ENCODE peak calls at places on chromosomes 1 and 21, in nine cellular contexts. One of them, this sample, is unnamed.

GRCh38 chr1:9825101-9826074 is 1.6 kb upstream of the CLSTN1 start:
- DNase-seq in NCI-H1417: peak
- DNase-seq in A172: peak
- DNase-seq in mammary epithelial cell: peak
- DNase-seq in stimulated activated CD4-positive, alpha-beta T cell treated with anti-CD3 and anti-CD28 coated beads, TNF-alpha, amount 100 ng/mL, for 1 hour: no peak
- DNase-seq in IMR-90: peak
- DNase-seq in astrocyte of the cerebellum: peak
- DNase-seq in ureter: peak
- DNase-seq in MM.1S: no peak
- DNase-seq in this sample: peak

GRCh38 chr1:245418029-245418428 is 263.2 kb downstream of the KIF26B start:
- DNase-seq in IMR-90: no peak
- DNase-seq in mammary epithelial cell: no peak
- DNase-seq in astrocyte of the cerebellum: no peak
- DNase-seq in MM.1S: no peak
- DNase-seq in stimulated activated CD4-positive, alpha-beta T cell treated with anti-CD3 and anti-CD28 coated beads, TNF-alpha, amount 100 ng/mL, for 1 hour: no peak
- DNase-seq in ureter: no peak
- DNase-seq in NCI-H1417: no peak
- DNase-seq in A172: no peak
- DNase-seq in this sample: no peak

GRCh38 chr21:45982256-45982757 is 737 bp downstream of the COL6A1 start:
- DNase-seq in stimulated activated CD4-positive, alpha-beta T cell treated with anti-CD3 and anti-CD28 coated beads, TNF-alpha, amount 100 ng/mL, for 1 hour: no peak
- DNase-seq in astrocyte of the cerebellum: no peak
- DNase-seq in MM.1S: no peak
- DNase-seq in NCI-H1417: peak
- DNase-seq in ureter: no peak
- DNase-seq in mammary epithelial cell: no peak
- DNase-seq in A172: no peak
- DNase-seq in IMR-90: no peak
- DNase-seq in this sample: no peak

GRCh38 chr1:63827411-63828321 is 53.8 kb downstream of the ROR1 start:
- DNase-seq in ureter: no peak
- DNase-seq in astrocyte of the cerebellum: no peak
- DNase-seq in mammary epithelial cell: no peak
- DNase-seq in A172: no peak
- DNase-seq in NCI-H1417: no peak
- DNase-seq in IMR-90: peak
- DNase-seq in MM.1S: no peak
- DNase-seq in stimulated activated CD4-positive, alpha-beta T cell treated with anti-CD3 and anti-CD28 coated beads, TNF-alpha, amount 100 ng/mL, for 1 hour: no peak
- DNase-seq in this sample: peak

GRCh38 chr1:154624756-154625643 is 17.0 kb upstream of the ADAR start:
- DNase-seq in IMR-90: peak
- DNase-seq in NCI-H1417: no peak
- DNase-seq in mammary epithelial cell: peak
- DNase-seq in MM.1S: no peak
- DNase-seq in ureter: no peak
- DNase-seq in A172: no peak
- DNase-seq in stimulated activated CD4-positive, alpha-beta T cell treated with anti-CD3 and anti-CD28 coated beads, TNF-alpha, amount 100 ng/mL, for 1 hour: no peak
- DNase-seq in astrocyte of the cerebellum: peak
- DNase-seq in this sample: no peak

GRCh38 chr1:84668185-84668584 is 22.1 kb downstream of the SSX2IP start:
- DNase-seq in NCI-H1417: peak
- DNase-seq in MM.1S: no peak
- DNase-seq in astrocyte of the cerebellum: no peak
- DNase-seq in IMR-90: no peak
- DNase-seq in mammary epithelial cell: no peak
- DNase-seq in ureter: no peak
- DNase-seq in A172: no peak
- DNase-seq in stimulated activated CD4-positive, alpha-beta T cell treated with anti-CD3 and anti-CD28 coated beads, TNF-alpha, amount 100 ng/mL, for 1 hour: no peak
- DNase-seq in this sample: peak

GRCh38 chr1:29251164-29252130 is 15.1 kb downstream of the PTPRU start:
- DNase-seq in astrocyte of the cerebellum: no peak
- DNase-seq in NCI-H1417: no peak
- DNase-seq in MM.1S: no peak
- DNase-seq in stimulated activated CD4-positive, alpha-beta T cell treated with anti-CD3 and anti-CD28 coated beads, TNF-alpha, amount 100 ng/mL, for 1 hour: no peak
- DNase-seq in IMR-90: no peak
- DNase-seq in ureter: no peak
- DNase-seq in A172: no peak
- DNase-seq in mammary epithelial cell: no peak
- DNase-seq in this sample: no peak

GRCh38 chr1:49346767-49347349 is 570.2 kb upstream of the BEND5 start:
- DNase-seq in mammary epithelial cell: peak
- DNase-seq in MM.1S: no peak
- DNase-seq in A172: no peak
- DNase-seq in stimulated activated CD4-positive, alpha-beta T cell treated with anti-CD3 and anti-CD28 coated beads, TNF-alpha, amount 100 ng/mL, for 1 hour: no peak
- DNase-seq in ureter: no peak
- DNase-seq in astrocyte of the cerebellum: no peak
- DNase-seq in NCI-H1417: no peak
- DNase-seq in IMR-90: no peak
- DNase-seq in this sample: no peak

GRCh38 chr1:78223417-78224215 is 177.8 kb downstream of the GIPC2 start:
- DNase-seq in mammary epithelial cell: peak
- DNase-seq in IMR-90: peak
- DNase-seq in NCI-H1417: no peak
- DNase-seq in astrocyte of the cerebellum: no peak
- DNase-seq in MM.1S: no peak
- DNase-seq in stimulated activated CD4-positive, alpha-beta T cell treated with anti-CD3 and anti-CD28 coated beads, TNF-alpha, amount 100 ng/mL, for 1 hour: no peak
- DNase-seq in ureter: no peak
- DNase-seq in A172: no peak
- DNase-seq in this sample: peak

GRCh38 chr1:167601442-167602380 is 28.3 kb upstream of the RCSD1 start:
- DNase-seq in MM.1S: no peak
- DNase-seq in ureter: peak
- DNase-seq in A172: peak
- DNase-seq in IMR-90: no peak
- DNase-seq in stimulated activated CD4-positive, alpha-beta T cell treated with anti-CD3 and anti-CD28 coated beads, TNF-alpha, amount 100 ng/mL, for 1 hour: no peak
- DNase-seq in astrocyte of the cerebellum: no peak
- DNase-seq in NCI-H1417: no peak
- DNase-seq in mammary epithelial cell: peak
- DNase-seq in this sample: peak

GRCh38 chr1:181483084-181483559 is at the start of gene CACNA1E:
- DNase-seq in MM.1S: no peak
- DNase-seq in astrocyte of the cerebellum: no peak
- DNase-seq in A172: no peak
- DNase-seq in ureter: no peak
- DNase-seq in IMR-90: no peak
- DNase-seq in stimulated activated CD4-positive, alpha-beta T cell treated with anti-CD3 and anti-CD28 coated beads, TNF-alpha, amount 100 ng/mL, for 1 hour: no peak
- DNase-seq in NCI-H1417: no peak
- DNase-seq in mammary epithelial cell: no peak
- DNase-seq in this sample: no peak

GRCh38 chr1:201754353-201754752 is 74.6 kb upstream of the IPO9 start:
- DNase-seq in IMR-90: peak
- DNase-seq in NCI-H1417: no peak
- DNase-seq in MM.1S: no peak
- DNase-seq in mammary epithelial cell: no peak
- DNase-seq in A172: no peak
- DNase-seq in astrocyte of the cerebellum: no peak
- DNase-seq in stimulated activated CD4-positive, alpha-beta T cell treated with anti-CD3 and anti-CD28 coated beads, TNF-alpha, amount 100 ng/mL, for 1 hour: no peak
- DNase-seq in ureter: no peak
- DNase-seq in this sample: peak

GRCh38 chr21:46100426-46100825 is 2.5 kb downstream of the COL6A2 start:
- DNase-seq in A172: peak
- DNase-seq in IMR-90: peak
- DNase-seq in NCI-H1417: no peak
- DNase-seq in stimulated activated CD4-positive, alpha-beta T cell treated with anti-CD3 and anti-CD28 coated beads, TNF-alpha, amount 100 ng/mL, for 1 hour: no peak
- DNase-seq in astrocyte of the cerebellum: no peak
- DNase-seq in mammary epithelial cell: no peak
- DNase-seq in ureter: no peak
- DNase-seq in MM.1S: no peak
- DNase-seq in this sample: peak

GRCh38 chr1:117416546-117417117 is 49.4 kb downstream of the MAN1A2 start:
- DNase-seq in mammary epithelial cell: no peak
- DNase-seq in stimulated activated CD4-positive, alpha-beta T cell treated with anti-CD3 and anti-CD28 coated beads, TNF-alpha, amount 100 ng/mL, for 1 hour: no peak
- DNase-seq in ureter: no peak
- DNase-seq in astrocyte of the cerebellum: no peak
- DNase-seq in MM.1S: no peak
- DNase-seq in NCI-H1417: peak
- DNase-seq in A172: no peak
- DNase-seq in IMR-90: no peak
- DNase-seq in this sample: no peak

GRCh38 chr21:36883532-36884486 is 82.7 kb downstream of the HLCS start:
- DNase-seq in NCI-H1417: no peak
- DNase-seq in mammary epithelial cell: no peak
- DNase-seq in A172: peak
- DNase-seq in astrocyte of the cerebellum: no peak
- DNase-seq in ureter: no peak
- DNase-seq in MM.1S: no peak
- DNase-seq in stimulated activated CD4-positive, alpha-beta T cell treated with anti-CD3 and anti-CD28 coated beads, TNF-alpha, amount 100 ng/mL, for 1 hour: no peak
- DNase-seq in IMR-90: peak
- DNase-seq in this sample: no peak

GRCh38 chr1:78340006-78340405 is 150.8 kb upstream of the PTGFR start:
- DNase-seq in A172: peak
- DNase-seq in NCI-H1417: no peak
- DNase-seq in astrocyte of the cerebellum: no peak
- DNase-seq in ureter: no peak
- DNase-seq in IMR-90: peak
- DNase-seq in mammary epithelial cell: peak
- DNase-seq in stimulated activated CD4-positive, alpha-beta T cell treated with anti-CD3 and anti-CD28 coated beads, TNF-alpha, amount 100 ng/mL, for 1 hour: no peak
- DNase-seq in MM.1S: no peak
- DNase-seq in this sample: peak

GRCh38 chr1:14049965-14050364 is 350.0 kb downstream of the PRDM2 start:
- DNase-seq in A172: no peak
- DNase-seq in NCI-H1417: no peak
- DNase-seq in MM.1S: no peak
- DNase-seq in IMR-90: no peak
- DNase-seq in stimulated activated CD4-positive, alpha-beta T cell treated with anti-CD3 and anti-CD28 coated beads, TNF-alpha, amount 100 ng/mL, for 1 hour: no peak
- DNase-seq in ureter: no peak
- DNase-seq in astrocyte of the cerebellum: no peak
- DNase-seq in mammary epithelial cell: no peak
- DNase-seq in this sample: no peak

GRCh38 chr1:197776348-197777082 is 1.2 kb upstream of the DENND1B start:
- DNase-seq in mammary epithelial cell: peak
- DNase-seq in NCI-H1417: peak
- DNase-seq in A172: peak
- DNase-seq in astrocyte of the cerebellum: peak
- DNase-seq in MM.1S: peak
- DNase-seq in ureter: no peak
- DNase-seq in stimulated activated CD4-positive, alpha-beta T cell treated with anti-CD3 and anti-CD28 coated beads, TNF-alpha, amount 100 ng/mL, for 1 hour: no peak
- DNase-seq in IMR-90: peak
- DNase-seq in this sample: peak

GRCh38 chr1:6013491-6013890 is 21.3 kb upstream of the NPHP4 start:
- DNase-seq in NCI-H1417: no peak
- DNase-seq in astrocyte of the cerebellum: no peak
- DNase-seq in stimulated activated CD4-positive, alpha-beta T cell treated with anti-CD3 and anti-CD28 coated beads, TNF-alpha, amount 100 ng/mL, for 1 hour: no peak
- DNase-seq in ureter: no peak
- DNase-seq in mammary epithelial cell: no peak
- DNase-seq in A172: no peak
- DNase-seq in MM.1S: no peak
- DNase-seq in IMR-90: no peak
- DNase-seq in this sample: no peak

GRCh38 chr1:178774263-178774662 is 49.2 kb downstream of the RALGPS2 start:
- DNase-seq in IMR-90: peak
- DNase-seq in stimulated activated CD4-positive, alpha-beta T cell treated with anti-CD3 and anti-CD28 coated beads, TNF-alpha, amount 100 ng/mL, for 1 hour: no peak
- DNase-seq in ureter: no peak
- DNase-seq in NCI-H1417: peak
- DNase-seq in MM.1S: peak
- DNase-seq in mammary epithelial cell: no peak
- DNase-seq in astrocyte of the cerebellum: peak
- DNase-seq in A172: peak
- DNase-seq in this sample: peak

GRCh38 chr1:215043405-215043804 is 39.1 kb upstream of the KCNK2 start:
- DNase-seq in astrocyte of the cerebellum: no peak
- DNase-seq in ureter: no peak
- DNase-seq in stimulated activated CD4-positive, alpha-beta T cell treated with anti-CD3 and anti-CD28 coated beads, TNF-alpha, amount 100 ng/mL, for 1 hour: no peak
- DNase-seq in A172: no peak
- DNase-seq in mammary epithelial cell: no peak
- DNase-seq in IMR-90: no peak
- DNase-seq in NCI-H1417: no peak
- DNase-seq in MM.1S: no peak
- DNase-seq in this sample: no peak

This sample was measured in MCF 10A.